ENCODE peak calls at places on chromosome 17, in eight cellular contexts. Z is naive thymus-derived CD4-positive, alpha-beta T cell; V is IMR-90; Q is mesenchymal stem cell; F is ovary; O is ascending aorta; R is OCI-LY7; K is hepatocyte. U is an unnamed sample. For H3K4me1 and H3K9me3, the result is how much of the 10 kb centered on the place peaks cover.

GRCh38 chr17:68910256-68910705 is 44.9 kb downstream of the ABCA8 start:
- DNase-seq in F (peak), V (peak), R (no peak), Q (peak), K (no peak), O (no peak), Z (no peak), U (no peak)

GRCh38 chr17:80283116-80283852 is 22.6 kb downstream of the RNF213 start:
- DNase-seq in F (no peak), O (no peak), V (no peak), Q (no peak), Z (no peak), R (peak), K (no peak), U (peak)

GRCh38 chr17:33864758-33865229 is 390.3 kb upstream of the CCL2 start:
- DNase-seq in K (no peak), Q (no peak), Z (no peak), V (no peak), O (no peak), R (no peak), F (no peak), U (no peak)

GRCh38 chr17:7887482-7888183 is 956 bp upstream of the CHD3 start:
- DNase-seq in O (peak), V (peak), R (peak), Q (peak), F (peak), K (peak), Z (peak), U (peak)

GRCh38 chr17:80859004-80859941 is 132.4 kb upstream of the CHMP6 start:
- DNase-seq in K (peak), Z (no peak), F (peak), Q (peak), R (no peak), O (peak), V (peak), U (no peak)

GRCh38 chr17:61209099-61209439 is 190.6 kb upstream of the TBX2 start:
- DNase-seq in K (no peak), Z (no peak), R (no peak), O (no peak), F (no peak), Q (no peak), V (no peak), U (no peak)

GRCh38 chr17:79362086-79362995 is 248.5 kb downstream of the RBFOX3 start:
- DNase-seq in Z (no peak), R (no peak), V (no peak), Q (no peak), O (no peak), F (no peak), K (no peak), U (no peak)

GRCh38 chr17:40502716-40503115 is 1.3 kb upstream of the TNS4 start:
- DNase-seq in Q (no peak), V (no peak), F (no peak), R (no peak), K (no peak), Z (no peak), O (no peak), U (no peak)

GRCh38 chr17:7824021-7824924 is 9.7 kb upstream of the KDM6B start:
- DNase-seq in O (no peak), F (peak), V (no peak), R (no peak), K (peak), Q (no peak), Z (no peak), U (no peak)

GRCh38 chr17:68441064-68441770 is 16.1 kb downstream of the WIPI1 start:
- DNase-seq in F (no peak), Q (peak), O (no peak), V (peak), Z (no peak), K (peak), R (peak), U (no peak)

GRCh38 chr17:2011421-2012371 is 13.4 kb downstream of the RTN4RL1 start:
- DNase-seq in K (no peak), O (no peak), R (no peak), F (no peak), Z (no peak), Q (no peak), V (no peak), U (peak)

GRCh38 chr17:17497845-17498520 is 1.8 kb upstream of the RASD1 start:
- DNase-seq in R (no peak), K (no peak), O (no peak), F (no peak), V (no peak), Q (no peak), Z (no peak), U (no peak)

GRCh38 chr17:530851-531250 is 178.2 kb upstream of the RPH3AL start:
- DNase-seq in K (no peak), F (no peak), Q (no peak), V (no peak), O (no peak), Z (no peak), R (no peak), U (no peak)

GRCh38 chr17:39365252-39365651 is 36.2 kb downstream of the FBXL20 start:
- DNase-seq in O (no peak), K (no peak), Q (no peak), R (no peak), V (peak), F (no peak), Z (no peak), U (no peak)

GRCh38 chr17:2564876-2565275 is 28.6 kb upstream of the PAFAH1B1 start:
- DNase-seq in V (no peak), O (no peak), F (no peak), Q (no peak), Z (no peak), R (no peak), K (peak), U (no peak)

GRCh38 chr17:32755045-32755805 is 121.7 kb downstream of the MYO1D start:
- DNase-seq in F (no peak), R (peak), Z (no peak), Q (peak), K (peak), O (no peak), V (peak), U (no peak)

GRCh38 chr17:37717627-37718382 is 27.1 kb downstream of the HNF1B start:
- DNase-seq in V (no peak), O (no peak), Q (no peak), R (no peak), Z (no peak), F (no peak), K (no peak), U (no peak)

GRCh38 chr17:48333034-48333491 is 97.0 kb downstream of the SKAP1 start:
- DNase-seq in R (no peak), Z (no peak), F (no peak), O (no peak), Q (peak), V (peak), K (no peak), U (no peak)

GRCh38 chr17:14296511-14296910 is 4.4 kb upstream of the HS3ST3B1 start:
- DNase-seq in F (no peak), O (no peak), V (no peak), K (no peak), Z (no peak), Q (no peak), R (no peak), U (no peak)

GRCh38 chr17:48701864-48702532 is 20.3 kb downstream of the PRAC1 start:
- DNase-seq in K (no peak), F (no peak), Q (no peak), R (no peak), Z (no peak), V (no peak), O (no peak), U (no peak)

GRCh38 chr17:76270127-76270592 is 5.0 kb downstream of the UBALD2 start:
- DNase-seq in O (no peak), Q (no peak), R (peak), Z (no peak), K (no peak), V (no peak), F (no peak), U (no peak)
- H3K4me1 ChIP-seq in O (under half), Q (half or more), R (half or more), Z (half or more), K (under half), V (under half), F (under half), U (half or more)

DNA sequence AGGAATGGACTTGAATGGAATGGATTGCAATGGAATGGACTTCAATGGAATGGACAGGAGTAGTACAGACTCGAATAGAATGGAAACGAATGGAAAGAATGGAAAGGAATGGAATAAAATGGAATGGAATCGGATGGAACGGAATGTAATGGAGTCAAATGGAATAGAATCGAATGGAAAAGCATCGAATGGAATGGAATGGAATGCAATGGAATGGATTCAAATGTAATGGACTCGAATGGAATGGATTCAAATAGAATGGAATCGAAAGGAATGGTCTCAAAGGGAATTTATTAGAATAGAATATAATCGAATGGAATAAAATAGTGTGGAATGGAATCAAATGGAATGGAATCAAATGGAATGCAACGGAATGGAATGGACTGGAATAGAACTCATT is 484.9 kb upstream of the WSB1 start:
- DNase-seq in Z (no peak), K (no peak), Q (peak), R (no peak), O (no peak), V (peak), F (no peak), U (no peak)
- H3K9me3 ChIP-seq in Z (under half), K (under half), Q (half or more), R (half or more), O (under half), V (under half), F (under half), U (under half)

DNA sequence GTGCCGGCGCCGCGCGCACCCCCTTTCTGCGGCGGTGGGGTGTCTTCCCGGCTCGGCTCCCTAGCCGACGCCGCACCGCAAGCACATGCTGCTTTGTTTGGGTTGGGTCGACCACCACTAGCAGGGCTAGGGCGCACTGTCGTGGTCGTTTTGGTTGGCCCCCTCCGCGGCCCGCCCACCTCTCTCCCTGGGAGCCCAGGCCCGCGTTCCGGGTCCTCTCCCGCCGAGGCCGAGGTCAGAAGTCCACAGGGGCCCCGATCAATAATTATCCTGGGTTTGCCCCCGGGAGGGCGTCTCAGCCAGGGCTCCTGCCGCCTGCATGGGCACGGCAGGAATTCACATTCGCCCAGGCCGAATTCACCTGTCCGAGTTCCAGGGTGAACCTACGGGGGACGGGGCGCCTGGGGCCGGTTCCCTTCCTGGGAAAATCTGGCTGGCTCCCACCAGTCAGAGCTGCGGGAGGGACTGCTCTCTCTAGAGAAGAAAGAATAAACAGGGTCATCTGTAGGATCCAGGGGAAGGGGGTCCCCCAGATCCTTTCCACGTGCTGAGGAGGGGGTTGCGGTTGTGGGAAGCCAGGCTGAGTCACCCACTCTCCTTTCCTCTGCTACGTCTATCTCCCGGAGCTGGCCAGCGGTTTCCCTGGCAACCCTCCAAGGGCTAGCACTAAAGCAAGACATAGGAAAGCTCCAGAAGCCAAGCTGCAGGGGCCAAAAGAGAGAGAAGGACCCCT is 584 bp upstream of the STAT5B start:
- DNase-seq in Q (peak), O (no peak), R (no peak), K (peak), Z (no peak), F (peak), V (peak), U (peak)
- H3K4me1 ChIP-seq in Q (under half), O (under half), R (under half), K (under half), Z (under half), F (under half), V (under half), U (under half)

GRCh38 chr17:21817791-21818364 is 125.6 kb downstream of the KCNJ18 start:
- DNase-seq in Q (no peak), O (no peak), F (no peak), K (no peak), R (no peak), Z (no peak), V (no peak), U (no peak)

GRCh38 chr17:21823643-21824042 is 131.3 kb downstream of the KCNJ18 start:
- DNase-seq in F (no peak), Q (no peak), V (no peak), O (no peak), Z (no peak), R (no peak), K (no peak), U (peak)

DNA sequence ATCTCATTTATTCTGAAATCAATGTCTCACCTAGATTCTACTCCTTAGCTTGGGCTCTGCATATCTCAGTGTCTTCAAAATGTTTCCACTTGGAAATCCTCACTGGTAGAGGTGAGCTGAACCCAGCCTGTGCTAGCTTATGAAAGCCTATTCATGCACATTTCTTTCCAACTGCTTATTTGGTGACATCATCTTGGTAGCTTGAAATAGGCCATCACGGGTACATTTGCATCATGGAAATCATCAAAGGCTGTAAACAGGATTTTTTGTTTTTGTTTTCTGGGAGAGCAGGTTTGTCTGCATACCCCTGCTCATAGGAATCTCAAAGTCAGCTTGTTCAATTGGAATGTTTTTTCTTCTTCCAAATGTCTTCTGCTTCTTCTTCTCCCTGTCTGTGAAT is 130.8 kb downstream of the KCNJ18 start:
- DNase-seq in K (no peak), F (no peak), Z (no peak), Q (no peak), V (no peak), O (no peak), R (no peak), U (peak)
- H3K9me3 ChIP-seq in K (under half), F (under half), Z (under half), Q (under half), V (under half), O (under half), R (under half), U (under half)

DNA sequence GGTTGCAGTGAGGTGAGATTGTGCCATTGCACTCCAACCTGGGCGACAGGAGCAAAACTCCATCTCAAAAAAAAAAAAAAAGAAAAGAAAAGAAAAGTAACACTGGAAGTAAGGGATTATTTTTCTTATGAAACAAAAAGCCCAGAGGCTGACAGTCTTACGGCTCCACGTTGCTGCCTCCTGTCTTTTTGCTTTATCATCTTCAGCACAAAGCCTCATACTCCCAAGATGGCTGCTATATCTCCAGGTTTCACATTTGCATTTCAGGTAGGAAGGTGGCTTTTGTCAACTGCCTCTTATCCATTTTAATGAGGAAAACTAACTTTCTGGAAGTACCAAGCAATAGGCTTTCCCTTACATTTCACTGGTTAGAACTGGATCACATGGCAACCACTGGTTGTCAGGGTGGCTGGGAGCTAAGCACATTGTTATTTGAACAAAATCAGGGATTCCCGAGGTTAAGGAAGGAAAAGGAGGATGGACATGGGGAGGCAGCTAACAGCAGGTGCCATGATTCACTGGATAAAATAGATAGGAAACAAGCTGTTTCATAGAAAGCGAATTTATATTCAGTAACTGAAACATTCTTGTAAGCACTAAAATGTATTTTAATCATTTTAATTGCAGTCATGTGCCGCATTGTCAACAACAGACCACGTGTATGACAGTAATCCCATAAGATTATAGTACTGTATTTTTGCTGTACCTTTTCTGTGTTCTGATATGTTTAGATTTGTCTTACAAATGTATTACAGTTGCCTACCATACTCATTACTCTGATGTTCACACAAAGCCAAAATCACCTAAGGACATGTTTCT is 58.6 kb downstream of the KSR1 start:
- DNase-seq in V (no peak), Z (no peak), R (no peak), Q (no peak), F (no peak), O (no peak), K (no peak), U (no peak)
- H3K4me1 ChIP-seq in V (under half), Z (under half), R (under half), Q (under half), F (under half), O (under half), K (under half), U (under half)

GRCh38 chr17:27065588-27065987 is 228.3 kb upstream of the WSB1 start:
- DNase-seq in V (no peak), K (no peak), Q (no peak), F (no peak), Z (no peak), O (no peak), R (no peak), U (no peak)
- H3K9me3 ChIP-seq in V (under half), K (under half), Q (under half), F (under half), Z (under half), O (under half), R (under half), U (under half)

GRCh38 chr17:77398274-77398673 is 257.5 kb downstream of the SEC14L1 start:
- DNase-seq in R (no peak), V (no peak), K (no peak), F (no peak), Q (no peak), O (no peak), Z (no peak), U (no peak)
- H3K4me1 ChIP-seq in R (under half), V (under half), K (under half), F (under half), Q (under half), O (under half), Z (half or more), U (under half)

DNA sequence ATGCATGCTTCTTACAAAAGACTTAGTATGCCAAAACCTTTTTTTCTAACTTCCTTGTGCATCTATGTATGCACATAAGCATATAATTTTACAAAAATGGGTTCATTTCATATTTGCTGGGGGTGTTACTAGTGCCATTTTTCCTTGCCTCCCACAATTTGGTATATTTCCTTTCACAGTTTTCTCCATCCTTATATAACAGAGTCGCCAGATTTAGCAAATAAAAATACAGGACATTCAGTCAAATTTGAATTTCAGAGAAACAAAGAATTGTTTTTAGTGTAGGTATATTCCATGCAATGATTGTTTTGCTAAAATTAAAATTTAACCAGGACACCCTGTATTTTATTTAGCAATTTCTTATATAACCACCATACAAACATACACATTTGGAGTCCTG is 4.0 kb upstream of the FBXO39 start:
- DNase-seq in Q (no peak), Z (no peak), K (no peak), R (no peak), V (no peak), O (no peak), F (no peak), U (no peak)
- H3K9me3 ChIP-seq in Q (half or more), Z (under half), K (under half), R (under half), V (under half), O (half or more), F (under half), U (under half)